ENCODE peak calls at places on chromosomes 16 and 17, in seven cellular contexts. A, K, I, J, Z, N and R are unnamed samples.

GRCh38 chr17:72642720-72643119 is 449.8 kb downstream of the SLC39A11 start:
- DNase-seq in A (no peak), J (no peak), K (no peak), Z (no peak), N (no peak), I (no peak), R (no peak)

GRCh38 chr16:66511615-66512500 is 38.1 kb downstream of the TK2 start:
- DNase-seq in Z (peak; percentile 77), N (peak; percentile 61), K (no peak), I (peak; percentile 64), J (peak; percentile 43), A (no peak), R (no peak)

GRCh38 chr17:28317965-28318758 is 838 bp upstream of the TMEM97 start:
- DNase-seq in I (peak; percentile 72), K (no peak), J (no peak), N (no peak), A (no peak), Z (no peak), R (no peak)

GRCh38 chr16:53115773-53116172 is 61.0 kb downstream of the CHD9 start:
- DNase-seq in K (no peak), N (no peak), Z (no peak), A (no peak), I (no peak), J (no peak), R (no peak)

GRCh38 chr16:89785523-89786155 is 30.8 kb downstream of the FANCA start:
- DNase-seq in Z (no peak), I (no peak), J (no peak), N (no peak), K (no peak), A (no peak), R (no peak)

GRCh38 chr17:74177018-74177450 is 26.4 kb upstream of the RPL38 start:
- DNase-seq in J (no peak), K (peak; percentile 62), N (no peak), A (no peak), Z (no peak), I (no peak), R (no peak)

GRCh38 chr17:57424273-57424672 is 167.9 kb downstream of the MSI2 start:
- DNase-seq in K (no peak), I (no peak), Z (no peak), J (no peak), A (no peak), N (no peak), R (no peak)

GRCh38 chr17:67360880-67361279 is 5.5 kb downstream of the PSMD12 start:
- DNase-seq in J (no peak), N (no peak), K (no peak), I (no peak), A (no peak), Z (no peak), R (no peak)

GRCh38 chr17:64103751-64104364 is 26.1 kb downstream of the ERN1 start:
- DNase-seq in I (no peak), J (peak; percentile 62), K (no peak), Z (no peak), N (no peak), A (no peak), R (no peak)

GRCh38 chr17:10803350-10803749 is 549 bp downstream of the TMEM238L start:
- DNase-seq in A (no peak), N (no peak), K (no peak), I (no peak), J (no peak), Z (no peak), R (no peak)

GRCh38 chr17:33551075-33551474 is 258.0 kb upstream of the ASIC2 start:
- DNase-seq in I (no peak), K (no peak), A (no peak), Z (no peak), N (no peak), J (no peak), R (no peak)

GRCh38 chr16:15686287-15686686 is 36.2 kb downstream of the NDE1 start:
- DNase-seq in N (no peak), K (no peak), A (no peak), Z (no peak), J (no peak), I (no peak), R (no peak)

GRCh38 chr17:52181842-52182241 is 23.3 kb upstream of the CA10 start:
- DNase-seq in Z (no peak), A (no peak), I (no peak), J (no peak), N (no peak), K (no peak), R (no peak)

DNA sequence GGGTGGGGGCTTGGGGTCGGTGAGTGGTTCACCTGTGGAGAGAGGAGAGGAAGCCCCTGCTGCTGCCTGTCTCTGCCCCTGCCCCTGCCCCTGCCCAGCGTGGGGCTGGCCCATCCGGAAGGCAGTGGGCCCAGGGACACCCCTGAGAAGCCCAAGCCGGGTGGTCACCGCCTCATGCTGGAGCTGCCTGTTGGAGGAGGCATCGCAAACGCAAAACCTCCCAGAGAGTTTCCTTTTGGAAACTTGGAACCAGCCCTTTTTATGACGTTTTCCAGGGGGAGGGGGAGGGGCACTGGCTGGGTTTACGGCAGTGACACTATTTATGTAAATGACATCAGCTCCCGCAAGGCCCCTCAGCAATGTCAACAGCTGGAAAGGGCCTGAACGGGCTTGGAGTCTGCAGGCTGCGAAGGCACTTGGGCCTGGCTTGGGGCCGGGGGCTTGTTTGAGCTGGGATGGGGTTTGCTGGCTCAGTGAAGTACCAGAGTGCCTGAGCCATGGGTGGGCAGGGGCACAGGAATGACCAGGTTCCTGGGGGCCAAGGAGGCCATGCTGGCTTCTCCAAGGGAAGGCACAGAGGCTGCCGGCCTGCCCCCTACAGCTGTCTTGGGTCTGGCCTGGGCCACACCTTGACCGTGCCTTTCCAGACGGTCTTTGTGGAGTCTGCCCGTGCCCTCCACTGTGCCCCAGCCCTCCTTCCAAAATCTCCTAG is 219.5 kb downstream of the NTN1 start:
- DNase-seq in Z (no peak), A (peak; percentile 95), K (no peak), I (no peak), J (no peak), N (peak; percentile 69), R (no peak)
- H3K27me3 ChIP-seq in Z (no peaks in the 10 kb centered on the region), A (no peaks in the 10 kb centered on the region), K (no peaks in the 10 kb centered on the region), I (peaks cover 10% of the 10 kb centered on the region), J (no peaks in the 10 kb centered on the region), N (no peaks in the 10 kb centered on the region), R (no peaks in the 10 kb centered on the region)

DNA sequence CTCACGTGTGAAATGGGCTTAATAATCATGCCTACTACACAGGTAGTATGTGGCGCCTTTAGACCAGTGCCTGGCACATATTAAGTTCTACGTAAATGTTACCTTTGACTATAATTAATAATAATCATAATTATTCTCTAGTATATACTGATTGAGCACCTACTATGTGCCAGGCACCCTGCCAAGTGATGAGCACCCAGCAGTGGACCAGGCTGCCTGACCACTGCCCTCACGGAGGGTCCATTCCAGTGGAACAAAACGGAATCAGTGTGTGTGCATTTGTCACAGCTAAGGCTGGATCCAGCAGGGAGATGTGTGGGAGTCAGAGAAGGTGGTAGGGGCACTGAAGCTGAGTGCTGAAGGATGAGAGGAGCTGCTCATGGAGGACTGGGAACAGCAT is 30.5 kb downstream of the SEC14L5 start:
- DNase-seq in J (no peak), A (no peak), Z (no peak), K (no peak), N (no peak), I (no peak), R (peak; percentile 17)
- H3K27me3 ChIP-seq in J (no peaks in the 10 kb centered on the region), A (peaks cover 39% of the 10 kb centered on the region), Z (peaks cover 52% of the 10 kb centered on the region), K (no peaks in the 10 kb centered on the region), N (peaks cover 17% of the 10 kb centered on the region), I (peaks cover 25% of the 10 kb centered on the region), R (peaks cover 47% of the 10 kb centered on the region)

DNA sequence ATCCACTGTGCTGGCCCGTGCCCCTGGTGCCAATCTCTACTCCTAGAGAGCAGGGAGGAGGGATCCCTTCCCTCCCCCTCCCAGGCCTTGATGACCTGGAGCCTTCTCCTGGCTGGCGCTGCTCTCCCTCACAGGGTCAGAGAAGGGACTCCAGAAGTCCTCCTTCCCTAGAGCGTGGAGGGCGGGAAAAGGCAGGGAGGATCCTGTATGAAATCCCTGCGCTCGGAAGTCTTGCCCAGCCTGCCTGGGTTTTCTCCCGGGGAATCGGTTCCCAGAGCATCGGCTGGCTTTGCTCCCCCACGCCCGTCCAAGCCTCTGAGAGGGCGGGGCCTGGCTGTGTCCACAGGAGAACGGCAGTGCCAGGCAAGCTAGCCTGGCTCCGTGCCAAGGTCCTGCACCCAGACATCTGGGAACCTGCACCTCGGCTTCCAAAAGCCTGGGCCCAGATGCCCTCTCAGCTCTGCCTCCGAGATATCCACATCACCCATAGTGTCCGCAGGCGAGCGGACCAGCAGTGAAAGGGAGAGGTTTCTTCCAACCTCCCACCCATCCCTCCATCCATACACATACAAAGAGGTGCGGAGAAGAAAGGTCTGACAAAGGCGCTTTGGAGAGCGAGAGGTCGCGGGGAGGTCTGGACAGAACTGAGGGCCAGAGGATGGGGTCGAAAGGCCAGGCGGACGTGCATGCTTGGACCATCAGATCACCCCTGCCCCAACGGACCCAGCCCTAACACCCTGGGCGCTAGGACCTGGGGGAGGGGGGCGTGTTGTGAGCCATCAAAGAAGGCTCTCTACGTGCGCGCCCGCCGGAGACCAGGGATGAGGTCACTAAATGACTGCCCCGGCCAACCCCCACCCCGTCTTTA is 1.1 kb downstream of the MPP2 start:
- DNase-seq in K (peak; percentile 94), N (peak; percentile 39), I (peak; percentile 90), A (peak; percentile 83), Z (no peak), J (no peak), R (peak; percentile 77)
- H3K27me3 ChIP-seq in K (no peaks in the 10 kb centered on the region), N (peaks cover 30% of the 10 kb centered on the region), I (peaks cover 15% of the 10 kb centered on the region), A (no peaks in the 10 kb centered on the region), Z (peaks cover 39% of the 10 kb centered on the region), J (no peaks in the 10 kb centered on the region), R (peaks cover 53% of the 10 kb centered on the region)

GRCh38 chr16:85910854-85911247 is 11.9 kb downstream of the IRF8 start:
- DNase-seq in N (no peak), A (no peak), Z (no peak), K (no peak), J (no peak), I (no peak), R (no peak)

GRCh38 chr16:85911531-85911930 is 12.6 kb downstream of the IRF8 start:
- DNase-seq in N (no peak), A (no peak), K (no peak), Z (no peak), J (no peak), I (no peak), R (peak; percentile 35)

GRCh38 chr16:85908889-85909584 is 10.1 kb downstream of the IRF8 start:
- DNase-seq in A (no peak), I (no peak), N (no peak), Z (no peak), K (no peak), J (no peak), R (no peak)

GRCh38 chr16:85908444-85908843 is 9.5 kb downstream of the IRF8 start:
- DNase-seq in Z (no peak), A (no peak), N (no peak), K (no peak), J (no peak), I (no peak), R (no peak)

DNA sequence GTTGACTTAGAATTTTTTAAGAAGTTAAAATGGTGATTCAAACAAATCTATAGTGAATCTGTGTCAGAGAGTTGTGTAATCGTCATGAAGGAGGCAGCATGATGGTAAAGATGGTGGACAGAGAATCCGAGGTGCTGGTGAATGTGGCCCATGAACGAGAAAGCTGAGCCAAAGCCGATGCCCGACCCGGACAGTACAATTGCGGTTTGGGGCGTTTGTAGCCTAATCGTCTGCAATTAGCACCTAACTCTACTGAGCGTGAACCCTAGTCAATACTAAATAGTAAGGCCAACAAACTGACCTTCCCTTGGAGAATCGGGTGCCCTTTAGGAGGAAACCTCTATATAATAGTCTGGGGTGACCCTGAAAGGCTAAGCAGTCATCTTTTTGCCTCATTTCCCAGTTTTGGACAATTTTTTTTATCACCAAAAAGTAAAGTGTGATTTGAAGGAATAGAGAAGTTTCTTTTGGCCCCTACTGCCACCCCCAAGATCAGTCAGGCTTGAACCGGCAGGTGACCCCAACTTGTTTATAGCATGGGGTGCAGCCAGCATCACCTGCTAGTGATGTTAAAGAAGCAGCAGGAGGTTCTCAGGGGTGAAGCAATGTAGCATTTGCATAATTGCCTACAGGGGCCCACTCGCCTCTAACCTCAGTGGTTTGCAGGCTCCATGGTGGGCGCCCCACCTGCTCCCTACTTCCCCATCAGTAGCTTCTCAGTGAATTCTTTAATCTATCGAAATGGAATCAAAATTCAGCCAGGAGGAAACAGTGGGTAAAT is 11.3 kb downstream of the IRF8 start:
- DNase-seq in I (no peak), N (no peak), J (no peak), A (no peak), K (no peak), Z (no peak), R (no peak)
- H3K27me3 ChIP-seq in I (peaks cover 8% of the 10 kb centered on the region), N (no peaks in the 10 kb centered on the region), J (peaks cover 18% of the 10 kb centered on the region), A (no peaks in the 10 kb centered on the region), K (no peaks in the 10 kb centered on the region), Z (peaks cover 98% of the 10 kb centered on the region), R (no peaks in the 10 kb centered on the region)